ENCODE peak calls at places on chromosomes 11 and 22, in five cellular contexts. T is gastrocnemius medialis, M is adrenal gland, P is endothelial cell, W is sigmoid colon. L is an unnamed sample.

GRCh38 chr11:108818971-108819370 is 154.1 kb downstream of the DDX10 start:
- DNase-seq in P (no peak), T (no peak), M (no peak), W (no peak), L (no peak)

GRCh38 chr11:3056296-3057068 is 741 bp downstream of the CARS1 start:
- DNase-seq in P (no peak), W (peak), M (peak), T (no peak), L (no peak)

GRCh38 chr11:36409152-36409713 is 100.8 kb downstream of the TRAF6 start:
- DNase-seq in W (no peak), M (no peak), T (no peak), P (peak), L (peak)

GRCh38 chr22:49583341-49583740 is 244.3 kb downstream of the BRD1 start:
- DNase-seq in P (no peak), T (no peak), M (no peak), W (no peak), L (no peak)

GRCh38 chr22:20803696-20804324 is 29.9 kb downstream of the SERPIND1 start:
- DNase-seq in M (peak), P (peak), W (no peak), T (no peak), L (peak)

GRCh38 chr11:24234822-24235508 is 261.9 kb upstream of the LUZP2 start:
- DNase-seq in W (no peak), T (no peak), M (no peak), P (no peak), L (peak)

GRCh38 chr22:49736538-49736937 is 91.1 kb downstream of the BRD1 start:
- DNase-seq in P (no peak), W (no peak), M (no peak), T (no peak), L (no peak)

GRCh38 chr22:38843716-38844660 is at the start of gene NPTXR:
- DNase-seq in W (no peak), T (no peak), M (peak), P (peak), L (no peak)

GRCh38 chr22:47883757-47884156 is 1121.3 kb downstream of the TBC1D22A start:
- DNase-seq in W (no peak), T (no peak), M (no peak), P (no peak), L (no peak)

GRCh38 chr11:130562549-130562948 is 114.1 kb downstream of the ADAMTS15 start:
- DNase-seq in T (no peak), W (no peak), P (no peak), M (no peak), L (no peak)

GRCh38 chr11:62501432-62501891 is 45.1 kb downstream of the AHNAK start:
- DNase-seq in M (no peak), T (peak), W (peak), P (no peak), L (peak)

GRCh38 chr22:29727248-29727551 is 7.4 kb downstream of the CABP7 start:
- DNase-seq in P (peak), W (no peak), T (no peak), M (peak), L (no peak)

GRCh38 chr11:12043959-12044772 is 35.7 kb upstream of the DKK3 start:
- DNase-seq in P (peak), W (peak), T (peak), M (peak), L (peak)

GRCh38 chr11:28834877-28835276 is 726.7 kb downstream of the METTL15 start:
- DNase-seq in M (no peak), T (no peak), W (no peak), P (no peak), L (peak)

GRCh38 chr11:35260342-35260985 is 121.5 kb downstream of the CD44 start:
- DNase-seq in W (no peak), M (no peak), P (no peak), T (no peak), L (peak)

GRCh38 chr11:109423114-109423859 is 1.3 kb downstream of the C11orf87 start:
- DNase-seq in P (peak), T (no peak), M (no peak), W (no peak), L (peak)

GRCh38 chr11:100593321-100593720 is 93.8 kb upstream of the ARHGAP42 start:
- DNase-seq in W (no peak), P (no peak), M (no peak), T (no peak), L (no peak)

GRCh38 chr11:2272241-2272945 is 2.0 kb upstream of the ASCL2 start:
- DNase-seq in M (no peak), T (no peak), P (peak), W (peak), L (no peak)

GRCh38 chr22:36237462-36238347 is 1.6 kb downstream of the APOL2 start:
- DNase-seq in W (no peak), P (no peak), T (no peak), M (no peak), L (peak)

GRCh38 chr22:49638788-49639187 is 188.9 kb downstream of the BRD1 start:
- DNase-seq in W (no peak), P (no peak), M (peak), T (no peak), L (peak)

GRCh38 chr22:36383110-36383581 is 4.6 kb downstream of the MYH9 start:
- DNase-seq in T (no peak), P (no peak), W (no peak), M (no peak), L (peak)

GRCh38 chr22:37999236-37999635 is 14.9 kb upstream of the SOX10 start:
- DNase-seq in M (no peak), T (peak), P (no peak), W (no peak), L (no peak)

GRCh38 chr11:115391162-115391561 is 113.1 kb downstream of the CADM1 start:
- DNase-seq in W (no peak), P (no peak), T (no peak), M (no peak), L (no peak)

GRCh38 chr11:2927851-2928604 is 1.2 kb downstream of the PHLDA2 start:
- DNase-seq in W (no peak), P (no peak), T (no peak), M (no peak), L (peak)

GRCh38 chr11:133918606-133919260 is 38.0 kb downstream of the IGSF9B start:
- DNase-seq in P (no peak), M (no peak), W (no peak), T (no peak), L (no peak)

GRCh38 chr11:61951484-61952135 is 1.5 kb downstream of the BEST1 start:
- DNase-seq in W (peak), T (no peak), M (no peak), P (no peak), L (no peak)

GRCh38 chr11:9535189-9535781 is 38.2 kb upstream of the WEE1 start:
- DNase-seq in M (peak), T (peak), W (peak), P (peak), L (no peak)

GRCh38 chr11:114102993-114103896 is 43.7 kb downstream of the ZBTB16 start:
- DNase-seq in M (no peak), P (no peak), W (peak), T (no peak), L (no peak)

GRCh38 chr11:111512296-111513239 is at the start of gene BTG4:
- DNase-seq in P (peak), M (no peak), T (no peak), W (peak), L (no peak)

GRCh38 chr11:11037162-11037732 is 179.4 kb upstream of the ZBED5 start:
- DNase-seq in M (no peak), W (no peak), T (no peak), P (no peak), L (no peak)

GRCh38 chr11:69791266-69791665 is 16.1 kb upstream of the FGF4 start:
- DNase-seq in T (no peak), W (no peak), P (no peak), M (no peak), L (peak)

GRCh38 chr11:73394416-73395296 is 18.5 kb downstream of the RELT start:
- DNase-seq in P (no peak), T (no peak), M (no peak), W (peak), L (no peak)

GRCh38 chr11:65954771-65955170 is 6.8 kb upstream of the SART1 start:
- DNase-seq in W (no peak), P (no peak), M (no peak), T (no peak), L (no peak)

GRCh38 chr22:42931421-42932196 is 74.5 kb upstream of the ARFGAP3 start:
- DNase-seq in P (no peak), M (no peak), T (no peak), W (no peak), L (no peak)

GRCh38 chr11:60396790-60397189 is 531 bp downstream of the MS4A14 start:
- DNase-seq in T (no peak), W (no peak), P (no peak), M (no peak), L (no peak)

GRCh38 chr11:106156290-106156937 is 79.0 kb downstream of the AASDHPPT start:
- DNase-seq in P (peak), M (peak), W (peak), T (no peak), L (peak)

GRCh38 chr11:113874920-113875413 is 405 bp downstream of the USP28 start:
- DNase-seq in T (peak), P (no peak), M (peak), W (no peak), L (peak)

GRCh38 chr11:131537196-131537595 is 166.8 kb downstream of the NTM start:
- DNase-seq in P (no peak), W (no peak), M (no peak), T (no peak), L (no peak)

GRCh38 chr22:33438273-33438672 is 380.1 kb upstream of the SYN3 start:
- DNase-seq in W (peak), M (no peak), T (no peak), P (no peak), L (peak)

GRCh38 chr11:95045791-95046190 is 3.4 kb upstream of the KDM4F start:
- DNase-seq in M (no peak), T (no peak), P (no peak), W (no peak), L (no peak)

DNA sequence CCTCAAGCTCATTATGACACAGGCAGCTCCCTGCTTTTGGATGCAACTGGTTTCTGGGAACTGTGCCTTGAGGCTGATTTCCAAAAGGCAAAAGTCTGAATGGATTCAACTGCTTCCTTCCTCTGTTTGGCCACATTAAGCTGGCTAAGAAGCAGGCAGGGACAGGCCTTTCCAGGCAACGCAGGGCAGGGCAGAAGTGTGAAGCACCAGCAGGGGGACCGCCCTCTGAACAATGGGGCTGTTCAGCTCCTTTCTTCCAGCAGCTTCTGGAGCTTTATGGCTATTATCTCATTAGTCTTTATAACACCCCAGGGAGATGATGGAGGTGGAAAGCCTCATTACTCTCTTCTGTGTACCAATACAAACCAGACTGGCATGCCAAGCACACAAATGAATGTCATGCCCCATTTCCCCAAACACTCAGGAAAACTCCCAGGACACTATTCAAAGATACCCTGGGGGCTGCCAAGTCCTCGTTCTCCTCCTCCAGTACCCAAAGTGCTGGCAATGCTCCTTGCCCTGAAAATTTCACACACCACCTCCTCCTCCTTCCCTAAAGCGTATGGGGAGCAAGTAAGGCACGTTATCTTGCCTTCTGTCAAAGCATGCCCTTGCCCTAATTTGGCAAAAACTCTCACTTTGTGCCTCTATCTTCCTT is 21.3 kb downstream of the MORC2 start:
- DNase-seq in P (peak), W (no peak), T (no peak), M (no peak), L (no peak)
- TF ChIP-seq CTCF in P (no peak), W (no peak), T (no peak), M (no peak), L (no peak)

GRCh38 chr11:64644348-64645242 is 53.6 kb downstream of the SLC22A12 start:
- DNase-seq in W (no peak), P (no peak), M (no peak), T (no peak), L (no peak)
- TF ChIP-seq CTCF in W (no peak), P (no peak), M (peak), T (no peak), L (no peak)

GRCh38 chr11:68383976-68384501 is 71.6 kb downstream of the LRP5 start:
- DNase-seq in W (peak), M (peak), P (peak), T (no peak), L (peak)
- TF ChIP-seq CTCF in W (peak), M (peak), P (peak), T (peak), L (peak)

GRCh38 chr22:22870577-22871398 is 16.8 kb upstream of the IGLL5 start:
- DNase-seq in W (no peak), M (no peak), P (no peak), T (no peak), L (no peak)
- TF ChIP-seq CTCF in W (no peak), M (no peak), P (peak), T (no peak), L (no peak)

L was measured in astrocyte of the spinal cord.